ENCODE peak calls at places on chromosomes 11 and 22, in seven cellular contexts. F is H7, Y is right atrium auricular region, O is PC-9, U is AG09309, C is body of pancreas, P is fibroblast of lung. E is an unnamed sample.

GRCh38 chr11:77515063-77515462 is 41.2 kb upstream of the PAK1 start:
- DNase-seq in F (no peak), C (no peak), O (no peak), P (no peak), U (no peak), Y (no peak), E (no peak)

GRCh38 chr11:35859311-35859710 is 84.6 kb upstream of the LDLRAD3 start:
- DNase-seq in P (no peak), U (no peak), O (no peak), C (no peak), F (no peak), Y (peak; percentile 18), E (no peak)

GRCh38 chr22:22406445-22406844 is 102.1 kb downstream of the ZNF280B start:
- DNase-seq in O (no peak), U (no peak), P (no peak), C (no peak), F (no peak), Y (no peak), E (no peak)

GRCh38 chr11:69209421-69209820 is 53.7 kb downstream of the SMIM38 start:
- DNase-seq in P (no peak), Y (no peak), O (peak; percentile 20), F (peak; percentile 30), C (no peak), U (no peak), E (no peak)

GRCh38 chr11:1871531-1871930 is 18.6 kb downstream of the LSP1 start:
- DNase-seq in Y (no peak), U (no peak), C (no peak), P (no peak), O (no peak), F (no peak), E (no peak)

GRCh38 chr11:11334607-11335006 is 18.4 kb downstream of the CSNK2A3 start:
- DNase-seq in C (no peak), O (no peak), Y (no peak), U (no peak), P (no peak), F (no peak), E (no peak)

GRCh38 chr11:125348704-125349635 is 147.1 kb downstream of the FEZ1 start:
- DNase-seq in F (peak; percentile 92), Y (no peak), O (no peak), P (peak; percentile 29), C (peak; percentile 36), U (no peak), E (no peak)

GRCh38 chr11:17743808-17744119 is 9.2 kb downstream of the KCNC1 start:
- DNase-seq in P (peak; percentile 46), Y (no peak), O (no peak), U (no peak), F (no peak), C (no peak), E (no peak)

GRCh38 chr11:69453151-69453550 is 28.3 kb upstream of the LINC01488 start:
- DNase-seq in O (no peak), C (no peak), P (no peak), Y (no peak), U (no peak), F (no peak), E (no peak)

GRCh38 chr11:62439785-62440602 is 21.2 kb downstream of the SCGB1A1 start:
- DNase-seq in P (peak; percentile 36), Y (peak; percentile 85), F (no peak), U (no peak), O (no peak), C (peak; percentile 25), E (no peak)
- H3K4me3 ChIP-seq in P (no peak overlapping the region), Y (no peak overlapping the region), F (no peak overlapping the region), U (no peak overlapping the region), O (no peak overlapping the region), C (no peak overlapping the region), E (no peak overlapping the region)

GRCh38 chr11:32821517-32821916 is 8.2 kb upstream of the PRRG4 start:
- DNase-seq in U (no peak), P (no peak), Y (no peak), C (no peak), F (no peak), O (peak; percentile 95), E (no peak)
- H3K4me3 ChIP-seq in U (no peak overlapping the region), P (no peak overlapping the region), Y (no peak overlapping the region), C (no peak overlapping the region), F (no peak overlapping the region), O (no peak overlapping the region), E (no peak overlapping the region)

GRCh38 chr22:46561435-46561905 is 24.1 kb upstream of the CELSR1 start:
- DNase-seq in C (no peak), P (no peak), O (peak; percentile 82), Y (no peak), F (peak; percentile 88), U (no peak), E (no peak)
- H3K4me3 ChIP-seq in C (no peak overlapping the region), P (no peak overlapping the region), O (peak overlapping the region; percentile 58), Y (no peak overlapping the region), F (no peak overlapping the region), U (no peak overlapping the region), E (no peak overlapping the region)

DNA sequence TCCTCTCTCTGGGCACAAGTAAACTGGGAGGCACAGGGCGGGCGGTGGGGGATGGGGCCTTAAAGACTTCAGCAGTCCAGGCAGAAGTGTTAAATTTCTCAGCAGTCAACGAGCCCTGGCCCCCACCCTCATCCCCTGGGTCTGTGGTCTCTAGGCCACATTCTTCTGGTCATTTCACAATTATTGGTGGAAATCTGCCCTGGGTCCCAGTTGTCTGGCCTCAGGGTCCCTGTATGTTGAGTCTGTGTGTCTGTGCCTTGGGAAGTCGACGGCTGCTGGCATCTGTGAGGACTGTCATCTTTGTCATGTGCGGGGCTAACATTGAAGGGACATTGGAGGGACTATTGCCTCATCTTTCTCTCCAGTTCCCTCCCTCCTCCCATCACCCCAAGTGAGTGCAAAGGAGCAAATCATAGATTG is 1.7 kb downstream of the TSPAN18 start:
- DNase-seq in F (peak; percentile 63), Y (no peak), C (no peak), P (no peak), O (no peak), U (no peak), E (no peak)
- H3K4me3 ChIP-seq in F (peak overlapping the region; percentile 70), Y (peak overlapping the region; percentile 72), C (no peak overlapping the region), P (no peak overlapping the region), O (no peak overlapping the region), U (no peak overlapping the region), E (no peak overlapping the region)

DNA sequence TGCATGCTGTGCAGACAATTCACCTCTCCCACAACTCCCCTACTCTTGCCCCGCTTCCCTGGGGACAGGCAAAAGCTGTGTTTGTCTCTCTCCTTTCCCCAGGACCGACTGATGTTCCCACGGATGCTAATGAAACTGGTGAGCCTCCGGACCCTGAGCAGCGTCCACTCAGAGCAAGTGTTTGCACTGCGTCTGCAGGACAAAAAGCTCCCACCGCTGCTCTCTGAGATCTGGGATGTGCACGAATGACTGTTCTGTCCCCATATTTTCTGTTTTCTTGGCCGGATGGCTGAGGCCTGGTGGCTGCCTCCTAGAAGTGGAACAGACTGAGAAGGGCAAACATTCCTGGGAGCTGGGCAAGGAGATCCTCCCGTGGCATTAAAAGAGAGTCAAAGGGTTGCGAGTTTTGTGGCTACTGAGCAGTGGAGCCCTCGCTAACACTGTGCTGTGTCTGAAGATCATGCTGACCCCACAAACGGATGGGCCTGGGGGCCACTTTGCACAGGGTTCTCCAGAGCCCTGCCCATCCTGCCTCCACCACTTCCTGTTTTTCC is 1.4 kb upstream of the MADD start:
- DNase-seq in U (no peak), C (no peak), Y (no peak), O (no peak), F (no peak), P (no peak), E (no peak)
- H3K4me3 ChIP-seq in U (no peak overlapping the region), C (no peak overlapping the region), Y (no peak overlapping the region), O (peak overlapping the region; percentile 72), F (peak overlapping the region; percentile 82), P (no peak overlapping the region), E (peak overlapping the region; percentile 80)

E was measured in HFF-Myc.